ENCODE peak calls at places on chromosome 20, in six cellular contexts. Y is AG04450, N is A549, E is neural progenitor cell, H is H1, Z is tibial nerve. Q is an unnamed sample.

GRCh38 chr20:14829897-14830296 is 492.5 kb upstream of the FLRT3 start:
- DNase-seq in H (no peak), Y (no peak), E (no peak), N (no peak), Z (no peak), Q (no peak)

GRCh38 chr20:25233016-25233772 is 14.7 kb upstream of the PYGB start:
- DNase-seq in Z (peak), Y (no peak), H (no peak), E (peak), N (peak), Q (no peak)

GRCh38 chr20:1382670-1383069 is 10.2 kb downstream of the FKBP1A start:
- DNase-seq in N (no peak), H (no peak), E (no peak), Z (no peak), Y (no peak), Q (no peak)

GRCh38 chr20:64225828-64226598 is 29.5 kb upstream of the PCMTD2 start:
- DNase-seq in H (no peak), Y (no peak), Z (no peak), N (no peak), E (no peak), Q (no peak)

GRCh38 chr20:2697768-2698167 is 5.2 kb downstream of the EBF4 start:
- DNase-seq in H (no peak), E (no peak), Y (no peak), N (no peak), Z (no peak), Q (no peak)

GRCh38 chr20:36573798-36574277 is 441 bp downstream of the TGIF2 start:
- DNase-seq in H (no peak), Y (no peak), E (no peak), Z (no peak), N (no peak), Q (peak)

GRCh38 chr20:57598491-57598890 is 21.7 kb downstream of the ZBP1 start:
- DNase-seq in E (no peak), Y (no peak), N (no peak), Z (no peak), H (no peak), Q (no peak)

GRCh38 chr20:36248836-36249235 is 12.6 kb downstream of the AAR2 start:
- DNase-seq in E (peak), Y (no peak), Z (no peak), H (no peak), N (no peak), Q (no peak)

GRCh38 chr20:38286586-38287502 is 17.1 kb upstream of the BPI start:
- DNase-seq in N (no peak), E (no peak), Z (no peak), H (no peak), Y (no peak), Q (no peak)

GRCh38 chr20:53952528-53953096 is 117.8 kb downstream of the BCAS1 start:
- DNase-seq in N (no peak), H (no peak), Y (no peak), E (no peak), Z (no peak), Q (no peak)

GRCh38 chr20:47489448-47489872 is 12.2 kb upstream of the NCOA3 start:
- DNase-seq in Z (no peak), H (no peak), N (no peak), E (no peak), Y (no peak), Q (no peak)

DNA sequence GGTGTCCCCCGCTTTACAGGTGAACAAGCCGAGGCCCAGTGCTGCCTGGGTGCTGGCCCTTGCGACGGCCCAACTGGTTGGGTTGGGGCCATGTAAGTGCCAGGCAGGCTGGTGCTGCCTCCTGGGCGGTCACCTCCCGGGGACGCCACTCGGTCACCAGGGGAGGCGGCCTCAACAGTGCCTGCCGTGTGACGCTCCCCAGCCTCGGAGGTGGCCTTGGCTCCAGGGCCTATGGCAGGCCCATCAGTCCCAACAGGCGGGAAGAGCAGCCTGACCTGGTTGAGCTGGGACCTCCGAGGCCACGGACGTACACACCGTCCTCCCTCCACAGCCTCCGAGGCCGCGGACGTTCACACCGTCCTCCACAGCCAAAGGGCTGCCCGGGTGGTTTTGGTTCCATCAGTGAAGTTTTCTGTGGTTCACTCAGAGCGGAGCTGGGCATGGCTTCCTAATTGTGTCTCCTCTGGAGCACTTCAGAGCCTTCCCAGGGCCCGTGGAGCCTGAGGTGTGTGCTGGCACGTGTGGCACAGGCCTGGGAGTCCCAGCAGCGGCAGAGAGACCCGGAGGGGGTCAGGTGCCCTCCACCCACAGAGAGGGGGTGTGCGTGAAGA is 19.3 kb upstream of the SLCO4A1 start:
- DNase-seq in Y (no peak), E (no peak), N (no peak), H (no peak), Z (no peak), Q (no peak)
- H3K4me3 ChIP-seq in Y (no peak), E (no peak), N (peak), H (no peak), Z (no peak), Q (no peak)

GRCh38 chr20:49601153-49601924 is 33.4 kb upstream of the PTGIS start:
- DNase-seq in E (no peak), N (no peak), Y (no peak), Z (no peak), H (no peak), Q (no peak)

GRCh38 chr20:49602370-49603208 is 34.7 kb upstream of the PTGIS start:
- DNase-seq in N (no peak), Z (no peak), E (no peak), Y (no peak), H (no peak), Q (no peak)

GRCh38 chr20:49607568-49607967 is 39.6 kb upstream of the PTGIS start:
- DNase-seq in Y (no peak), N (no peak), H (no peak), Z (no peak), E (no peak), Q (no peak)

GRCh38 chr20:49599746-49600113 is 31.8 kb upstream of the PTGIS start:
- DNase-seq in Z (no peak), N (no peak), Y (no peak), E (no peak), H (no peak), Q (no peak)

DNA sequence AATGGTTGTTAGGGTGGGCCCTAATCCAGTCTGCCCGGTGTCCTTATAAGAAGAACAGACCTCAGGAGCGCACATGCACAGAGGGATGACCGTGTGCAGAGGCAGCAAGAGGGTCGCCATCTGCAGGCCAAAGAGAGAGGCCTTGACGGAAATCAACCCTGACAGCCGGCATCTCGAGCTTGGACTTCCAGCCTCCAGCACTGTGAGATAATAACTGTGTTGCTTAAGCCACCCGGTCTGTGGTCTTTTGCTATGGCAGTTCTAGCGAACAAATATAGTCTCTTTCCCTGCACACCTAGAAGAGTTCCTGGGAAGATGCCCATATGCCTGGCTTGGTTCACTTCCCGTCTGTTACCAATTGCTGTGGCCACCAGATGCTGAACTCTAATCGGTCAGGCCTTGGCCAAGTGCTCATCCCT is 35.3 kb upstream of the PTGIS start:
- DNase-seq in N (no peak), E (peak), H (no peak), Z (no peak), Y (no peak), Q (peak)
- TF ChIP-seq CTCF in N (peak), E (peak), H (peak), Z (no peak), Y (peak), Q (peak)

GRCh38 chr20:44314870-44315269 is 3.9 kb upstream of the FITM2 start:
- DNase-seq in N (no peak), E (no peak), H (no peak), Z (no peak), Y (no peak), Q (no peak)

GRCh38 chr20:44324343-44324742 is 12.5 kb upstream of the R3HDML start:
- DNase-seq in E (peak), Z (no peak), Y (no peak), H (no peak), N (no peak), Q (peak)

GRCh38 chr20:44319880-44320422 is 8.9 kb upstream of the FITM2 start:
- DNase-seq in N (no peak), Y (no peak), H (no peak), Z (no peak), E (no peak), Q (no peak)
- H3K27ac ChIP-seq in N (no peak), Y (no peak), H (no peak), Z (no peak), E (no peak), Q (no peak)

DNA sequence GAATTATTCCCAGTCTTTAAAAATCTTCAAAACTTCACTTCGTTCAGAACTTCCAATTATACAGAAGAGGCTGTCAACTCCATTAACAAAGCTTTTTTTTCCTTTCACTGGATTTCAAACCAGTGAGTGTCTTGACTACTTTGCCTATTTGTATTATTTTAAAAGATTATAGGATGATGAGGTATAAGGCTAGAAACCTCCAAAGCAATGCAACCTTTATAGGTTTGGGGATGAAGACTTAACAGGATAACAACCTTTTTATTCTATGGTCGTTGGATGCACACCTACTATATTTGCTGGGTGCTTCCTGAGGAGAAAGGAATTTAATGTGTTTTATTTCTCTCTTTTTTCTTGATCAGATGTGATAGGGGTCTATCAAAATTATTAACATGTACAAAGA is 1.9 kb upstream of the OVOL2 start:
- DNase-seq in Y (no peak), H (no peak), E (no peak), N (no peak), Z (no peak), Q (no peak)
- H3K4me3 ChIP-seq in Y (no peak), H (peak), E (peak), N (peak), Z (no peak), Q (peak)

DNA sequence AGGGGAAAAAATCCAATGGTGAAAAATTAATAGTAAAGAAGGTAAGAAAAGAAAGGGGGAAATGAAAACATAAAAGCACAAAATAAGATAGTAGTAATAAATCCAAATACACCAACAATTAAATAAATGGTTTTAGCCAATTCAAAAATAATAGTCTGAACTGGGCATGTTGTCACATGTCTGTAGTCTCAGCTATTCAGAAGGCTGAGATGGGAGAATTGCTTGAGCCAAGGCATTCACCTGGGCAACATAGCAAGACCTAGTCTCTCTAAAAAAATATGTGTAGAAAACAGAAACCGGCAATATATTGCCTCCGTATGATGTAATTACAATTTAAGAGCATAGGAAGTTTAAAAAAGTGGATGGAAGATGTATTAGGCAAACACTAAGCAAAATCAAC is 311.3 kb upstream of the FERMT1 start:
- DNase-seq in E (no peak), Y (no peak), N (no peak), Z (no peak), H (no peak), Q (no peak)
- TF ChIP-seq CTCF in E (no peak), Y (no peak), N (no peak), Z (no peak), H (no peak), Q (no peak)

Q was measured in WERI-Rb-1.